ENCODE peak calls at places on chromosome 19, in four cellular contexts. One of them, this sample, is unnamed.

GRCh38 chr19:11261902-11262839 is at the start of gene DOCK6:
- DNase-seq in mesenchymal stem cell: peak; percentile 10
- DNase-seq in H1: peak; percentile 78
- DNase-seq in H9: peak; percentile 45
- DNase-seq in this sample: peak; percentile 35

GRCh38 chr19:29524201-29524911 is 1.4 kb upstream of the VSTM2B start:
- DNase-seq in H1: no peak
- DNase-seq in mesenchymal stem cell: no peak
- DNase-seq in H9: peak; percentile 64
- DNase-seq in this sample: peak; percentile 37

GRCh38 chr19:4518345-4519171 is at the start of gene PLIN4:
- DNase-seq in mesenchymal stem cell: no peak
- DNase-seq in H1: peak; percentile 54
- DNase-seq in H9: peak; percentile 68
- DNase-seq in this sample: no peak

GRCh38 chr19:6006896-6007295 is 29.0 kb upstream of the RANBP3 start:
- DNase-seq in H1: no peak
- DNase-seq in mesenchymal stem cell: no peak
- DNase-seq in H9: no peak
- DNase-seq in this sample: no peak

GRCh38 chr19:32450217-32450616 is 44.6 kb downstream of the DPY19L3 start:
- DNase-seq in H1: no peak
- DNase-seq in H9: no peak
- DNase-seq in mesenchymal stem cell: peak; percentile 13
- DNase-seq in this sample: no peak

GRCh38 chr19:6680141-6680540 is 10.2 kb upstream of the TNFSF14 start:
- DNase-seq in mesenchymal stem cell: no peak
- DNase-seq in H9: no peak
- DNase-seq in H1: no peak
- DNase-seq in this sample: no peak

GRCh38 chr19:3608079-3608641 is 1.5 kb upstream of the TBXA2R start:
- DNase-seq in H9: no peak
- DNase-seq in mesenchymal stem cell: no peak
- DNase-seq in H1: no peak
- DNase-seq in this sample: no peak

GRCh38 chr19:13024126-13024957 is 29.1 kb downstream of the NFIX start:
- DNase-seq in H9: no peak
- DNase-seq in H1: no peak
- DNase-seq in mesenchymal stem cell: peak; percentile 25
- DNase-seq in this sample: no peak

GRCh38 chr19:6221220-6221877 is 58.4 kb downstream of the MLLT1 start:
- DNase-seq in mesenchymal stem cell: no peak
- DNase-seq in H1: no peak
- DNase-seq in H9: no peak
- DNase-seq in this sample: no peak

GRCh38 chr19:13063461-13064091 is 39.1 kb downstream of the LYL1 start:
- DNase-seq in H1: no peak
- DNase-seq in mesenchymal stem cell: no peak
- DNase-seq in H9: no peak
- DNase-seq in this sample: no peak

GRCh38 chr19:51000981-51001380 is 423 bp downstream of the KLK8 start:
- DNase-seq in H1: peak; percentile 67
- DNase-seq in H9: peak; percentile 80
- DNase-seq in mesenchymal stem cell: no peak
- DNase-seq in this sample: no peak

GRCh38 chr19:50648659-50649058 is 586 bp upstream of the C19orf81 start:
- DNase-seq in H1: no peak
- DNase-seq in H9: no peak
- DNase-seq in mesenchymal stem cell: no peak
- DNase-seq in this sample: no peak

GRCh38 chr19:5832527-5833216 is 6.8 kb downstream of the FUT6 start:
- DNase-seq in H1: no peak
- DNase-seq in H9: no peak
- DNase-seq in mesenchymal stem cell: no peak
- DNase-seq in this sample: no peak

GRCh38 chr19:4101496-4101770 is 22.5 kb downstream of the MAP2K2 start:
- DNase-seq in H9: no peak
- DNase-seq in mesenchymal stem cell: no peak
- DNase-seq in H1: no peak
- DNase-seq in this sample: no peak

GRCh38 chr19:1063909-1064660 is 2.9 kb upstream of the ARHGAP45 start:
- DNase-seq in H9: peak; percentile 80
- DNase-seq in H1: peak; percentile 76
- DNase-seq in mesenchymal stem cell: no peak
- DNase-seq in this sample: no peak

GRCh38 chr19:23410155-23410554 is 14.9 kb upstream of the ZNF91 start:
- DNase-seq in mesenchymal stem cell: no peak
- DNase-seq in H1: no peak
- DNase-seq in H9: no peak
- DNase-seq in this sample: no peak

GRCh38 chr19:45071545-45071938 is 4.7 kb downstream of the ZNF296 start:
- DNase-seq in mesenchymal stem cell: no peak
- DNase-seq in H1: no peak
- DNase-seq in H9: no peak
- DNase-seq in this sample: no peak

GRCh38 chr19:6723108-6723618 is 2.7 kb upstream of the C3 start:
- DNase-seq in H9: no peak
- DNase-seq in mesenchymal stem cell: peak; percentile 24
- DNase-seq in H1: no peak
- DNase-seq in this sample: no peak

GRCh38 chr19:1773173-1773572 is 19.9 kb downstream of the ONECUT3 start:
- DNase-seq in H1: no peak
- DNase-seq in mesenchymal stem cell: no peak
- DNase-seq in H9: no peak
- DNase-seq in this sample: no peak

GRCh38 chr19:42394751-42395150 is 4.7 kb upstream of the CNFN start:
- DNase-seq in H9: no peak
- DNase-seq in H1: no peak
- DNase-seq in mesenchymal stem cell: peak; percentile 34
- DNase-seq in this sample: no peak

GRCh38 chr19:42397315-42398166 is 7.4 kb upstream of the CNFN start:
- DNase-seq in mesenchymal stem cell: no peak
- DNase-seq in H9: no peak
- DNase-seq in H1: no peak
- DNase-seq in this sample: no peak

GRCh38 chr19:42400404-42400803 is 10.3 kb upstream of the CNFN start:
- DNase-seq in mesenchymal stem cell: no peak
- DNase-seq in H1: no peak
- DNase-seq in H9: no peak
- DNase-seq in this sample: no peak

GRCh38 chr19:42396248-42396541 is 6.1 kb upstream of the CNFN start:
- DNase-seq in H1: no peak
- DNase-seq in mesenchymal stem cell: no peak
- DNase-seq in H9: no peak
- DNase-seq in this sample: no peak

DNA sequence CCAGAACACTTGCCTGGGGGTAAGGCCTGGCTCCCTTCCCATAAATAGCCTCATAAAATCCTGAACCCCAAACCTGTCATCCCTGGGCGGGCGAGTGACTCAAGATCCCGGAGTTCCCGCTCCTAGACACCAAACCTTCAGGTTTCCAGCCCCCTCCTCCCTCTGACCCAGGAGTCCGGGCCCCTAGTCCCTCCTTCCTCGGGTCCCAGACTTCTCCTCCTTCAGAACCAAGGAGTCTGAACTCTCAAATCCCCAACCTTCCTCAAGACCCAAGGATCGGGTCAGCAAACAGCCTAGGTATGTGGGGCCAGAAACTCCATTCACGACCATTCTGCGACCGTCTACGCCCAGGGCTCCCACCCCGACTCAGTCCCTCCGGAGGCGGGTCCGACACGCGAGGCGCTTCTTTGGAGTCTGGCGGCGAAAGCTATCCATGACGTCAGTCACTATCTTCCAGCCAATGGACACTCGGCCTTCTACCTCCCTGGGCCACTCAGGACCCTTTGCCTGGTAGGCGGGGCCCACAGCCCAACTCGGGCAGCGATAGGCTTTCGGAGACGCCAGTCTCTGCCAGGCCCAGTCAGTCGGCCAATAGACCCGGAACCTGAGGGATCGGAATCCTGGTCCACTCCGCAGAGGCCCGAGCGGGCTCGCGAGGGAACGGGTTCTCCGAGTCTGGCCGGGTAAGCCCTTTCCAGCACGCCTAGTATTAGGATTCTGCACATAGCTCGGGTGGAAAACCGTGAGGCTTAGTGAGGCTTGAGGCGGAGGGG is 6.6 kb upstream of the CNFN start:
- DNase-seq in mesenchymal stem cell: peak; percentile 99
- DNase-seq in H9: peak; percentile 100
- DNase-seq in H1: peak; percentile 100
- DNase-seq in this sample: peak; percentile 98
- H2BK12ac ChIP-seq in mesenchymal stem cell: no peak overlapping the region
- H2BK12ac ChIP-seq in H9: no peak overlapping the region
- H2BK12ac ChIP-seq in H1: peak overlapping the region; percentile 60
- H2BK12ac ChIP-seq in this sample: no peak overlapping the region

DNA sequence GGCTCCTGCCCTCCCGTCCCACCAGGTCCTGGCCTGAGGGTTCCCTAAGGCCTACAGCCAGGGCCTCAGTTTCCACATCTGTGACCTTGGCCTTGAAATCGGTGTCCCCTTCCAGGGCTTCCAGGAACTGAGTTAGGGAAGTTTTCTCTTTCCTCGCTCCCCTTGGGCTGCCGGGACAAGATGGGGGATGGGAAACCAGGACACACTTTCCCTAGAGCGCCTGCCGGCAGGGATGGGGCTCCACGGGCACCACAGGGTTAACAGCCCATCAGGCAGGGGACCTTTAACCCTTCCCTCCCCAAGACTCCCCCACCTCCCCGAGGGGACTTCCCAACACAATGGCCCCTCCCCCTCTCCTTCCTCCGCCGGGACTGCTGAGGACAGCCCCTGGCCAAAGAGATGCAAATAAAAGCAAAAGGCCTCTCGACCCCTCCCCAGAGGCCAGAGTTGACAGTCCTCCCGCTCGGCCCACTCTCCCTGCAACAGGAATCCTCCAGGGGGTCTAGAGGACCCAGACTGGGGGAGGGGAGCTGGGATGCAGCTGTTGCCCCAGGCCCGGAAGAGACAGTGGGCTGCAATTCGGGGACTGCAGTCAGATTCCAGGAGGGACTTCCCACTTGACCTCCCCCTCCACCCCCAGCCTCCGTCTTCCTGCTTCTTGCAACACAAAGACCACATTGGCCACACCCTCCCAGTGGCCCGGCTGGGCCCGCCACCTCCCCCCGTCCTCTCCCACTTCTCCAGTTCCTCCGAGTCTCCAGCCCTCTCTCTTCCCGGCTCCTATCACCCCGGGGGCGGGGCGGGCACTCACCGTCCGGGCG is 3.4 kb downstream of the BBC3 start:
- DNase-seq in H1: peak; percentile 94
- DNase-seq in mesenchymal stem cell: peak; percentile 98
- DNase-seq in H9: peak; percentile 99
- DNase-seq in this sample: peak; percentile 96
- H3K9ac ChIP-seq in H1: peak overlapping the region; percentile 60
- H3K9ac ChIP-seq in mesenchymal stem cell: peak overlapping the region; percentile 94
- H3K9ac ChIP-seq in H9: no peak overlapping the region
- H3K9ac ChIP-seq in this sample: peak overlapping the region; percentile 97

DNA sequence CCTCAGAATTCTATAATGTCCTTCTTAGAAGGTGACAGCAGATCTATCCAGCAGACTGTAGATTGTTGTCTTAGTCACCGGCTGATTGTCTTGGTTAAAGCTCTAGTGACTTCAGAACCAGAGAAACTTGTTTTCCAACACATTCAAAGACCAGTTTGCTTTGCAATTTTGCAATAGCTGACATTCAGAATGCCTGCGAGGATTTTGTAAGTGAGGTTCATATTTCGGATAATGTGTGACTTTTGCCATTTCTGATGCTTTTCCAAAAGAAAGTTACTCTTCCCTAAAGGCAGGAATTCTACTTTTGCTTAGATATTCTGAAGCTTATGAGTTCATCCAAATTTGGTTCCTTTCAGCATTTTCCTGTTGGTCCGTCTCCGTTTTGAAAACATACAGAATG is 13.2 kb downstream of the SPINT2 start:
- DNase-seq in mesenchymal stem cell: peak; percentile 42
- DNase-seq in H1: no peak
- DNase-seq in H9: no peak
- DNase-seq in this sample: no peak
- H2BK15ac ChIP-seq in mesenchymal stem cell: no peak overlapping the region
- H2BK15ac ChIP-seq in H1: no peak overlapping the region
- H2BK15ac ChIP-seq in H9: no peak overlapping the region
- H2BK15ac ChIP-seq in this sample: no peak overlapping the region

GRCh38 chr19:58020985-58021384 is 12.8 kb upstream of the ZSCAN1 start:
- DNase-seq in H1: no peak
- DNase-seq in H9: no peak
- DNase-seq in mesenchymal stem cell: no peak
- DNase-seq in this sample: no peak

GRCh38 chr19:58024661-58025060 is 9.2 kb upstream of the ZSCAN1 start:
- DNase-seq in mesenchymal stem cell: no peak
- DNase-seq in H9: no peak
- DNase-seq in H1: no peak
- DNase-seq in this sample: no peak

GRCh38 chr19:58022283-58022660 is 11.6 kb upstream of the ZSCAN1 start:
- DNase-seq in H1: no peak
- DNase-seq in H9: no peak
- DNase-seq in mesenchymal stem cell: no peak
- DNase-seq in this sample: no peak

GRCh38 chr19:58021541-58022282 is 12.1 kb upstream of the ZSCAN1 start:
- DNase-seq in H1: peak; percentile 72
- DNase-seq in mesenchymal stem cell: peak; percentile 23
- DNase-seq in H9: peak; percentile 84
- DNase-seq in this sample: peak; percentile 33

GRCh38 chr19:58020129-58020528 is 13.7 kb upstream of the ZSCAN1 start:
- DNase-seq in mesenchymal stem cell: no peak
- DNase-seq in H9: no peak
- DNase-seq in H1: no peak
- DNase-seq in this sample: no peak
- H2BK12ac ChIP-seq in mesenchymal stem cell: no peak overlapping the region
- H2BK12ac ChIP-seq in H9: no peak overlapping the region
- H2BK12ac ChIP-seq in H1: no peak overlapping the region
- H2BK12ac ChIP-seq in this sample: no peak overlapping the region

GRCh38 chr19:17285415-17286135 is 3.9 kb downstream of the ANKLE1 start:
- DNase-seq in H9: no peak
- DNase-seq in mesenchymal stem cell: no peak
- DNase-seq in H1: no peak
- DNase-seq in this sample: no peak
- H3K9ac ChIP-seq in H9: no peak overlapping the region
- H3K9ac ChIP-seq in mesenchymal stem cell: no peak overlapping the region
- H3K9ac ChIP-seq in H1: no peak overlapping the region
- H3K9ac ChIP-seq in this sample: no peak overlapping the region